ENCODE peak calls at places on chromosome X, in seven cellular contexts. R is right lobe of liver; L is lower lobe of right lung; A is fibroblast of lung; X is CD8-positive, alpha-beta T cell; D is H9; E is hepatocyte. H is an unnamed sample.

GRCh38 chrX:113300580-113300979 is 459.9 kb upstream of the AMOT start:
- DNase-seq in R (no peak), L (no peak), A (no peak), X (no peak), D (no peak), E (no peak), H (no peak)

GRCh38 chrX:9842541-9842940 is 56.3 kb downstream of the SHROOM2 start:
- DNase-seq in R (no peak), L (no peak), A (no peak), X (no peak), D (peak), E (peak), H (no peak)

GRCh38 chrX:9807355-9808182 is 21.3 kb downstream of the SHROOM2 start:
- DNase-seq in R (peak), L (no peak), A (no peak), X (no peak), D (no peak), E (no peak), H (no peak)

GRCh38 chrX:22378296-22378695 is 105.6 kb downstream of the CBLL2 start:
- DNase-seq in R (no peak), L (no peak), A (peak), X (no peak), D (no peak), E (no peak), H (no peak)

GRCh38 chrX:12805333-12805732 is 14.1 kb downstream of the PRPS2 start:
- DNase-seq in R (no peak), L (no peak), A (no peak), X (no peak), D (no peak), E (no peak), H (no peak)

GRCh38 chrX:110745288-110745687 is 50.3 kb downstream of the CHRDL1 start:
- DNase-seq in R (no peak), L (no peak), A (no peak), X (no peak), D (no peak), E (no peak), H (no peak)

GRCh38 chrX:110286126-110286525 is 31.8 kb downstream of the AMMECR1 start:
- DNase-seq in R (no peak), L (no peak), A (peak), X (no peak), D (no peak), E (peak), H (no peak)

GRCh38 chrX:50881028-50881427 is 29.5 kb upstream of the BMP15 start:
- DNase-seq in R (no peak), L (no peak), A (no peak), X (no peak), D (no peak), E (peak), H (no peak)

GRCh38 chrX:136767104-136767941 is 13.4 kb downstream of the ARHGEF6 start:
- DNase-seq in R (peak), L (peak), A (peak), X (peak), D (peak), E (peak), H (no peak)

GRCh38 chrX:48487362-48487785 is 11.4 kb downstream of the FTSJ1 start:
- DNase-seq in R (no peak), L (no peak), A (peak), X (no peak), D (no peak), E (no peak), H (no peak)

GRCh38 chrX:105715746-105716145 is 106.6 kb upstream of the NRK start:
- DNase-seq in R (no peak), L (no peak), A (no peak), X (no peak), D (no peak), E (no peak), H (no peak)

GRCh38 chrX:109270580-109271484 is 211.1 kb downstream of the GUCY2F start:
- DNase-seq in R (no peak), L (peak), A (peak), X (no peak), D (no peak), E (no peak), H (no peak)

GRCh38 chrX:20664774-20665173 is 398.1 kb upstream of the RPS6KA3 start:
- DNase-seq in R (no peak), L (no peak), A (no peak), X (no peak), D (peak), E (no peak), H (no peak)

GRCh38 chrX:150348365-150348764 is 14.8 kb upstream of the MAMLD1 start:
- DNase-seq in R (no peak), L (no peak), A (peak), X (no peak), D (peak), E (peak), H (no peak)

GRCh38 chrX:65821721-65822496 is 154.5 kb downstream of the MSN start:
- DNase-seq in R (peak), L (peak), A (no peak), X (peak), D (no peak), E (no peak), H (no peak)

GRCh38 chrX:152520653-152521052 is 69.5 kb upstream of the GABRA3 start:
- DNase-seq in R (no peak), L (no peak), A (no peak), X (no peak), D (no peak), E (no peak), H (no peak)

GRCh38 chrX:107207089-107207488 is 678 bp downstream of the DNAAF6 start:
- DNase-seq in R (no peak), L (no peak), A (no peak), X (no peak), D (no peak), E (no peak), H (no peak)

GRCh38 chrX:107678957-107679740 is 50.8 kb downstream of the PRPS1 start:
- DNase-seq in R (no peak), L (peak), A (peak), X (peak), D (peak), E (peak), H (peak)

GRCh38 chrX:51421972-51422371 is 74.4 kb downstream of the NUDT11 start:
- DNase-seq in R (no peak), L (no peak), A (no peak), X (no peak), D (no peak), E (no peak), H (no peak)

GRCh38 chrX:49191033-49191871 is 5.1 kb upstream of the PRICKLE3 start:
- DNase-seq in R (peak), L (peak), A (peak), X (peak), D (peak), E (peak), H (peak)

GRCh38 chrX:111244238-111244750 is 26.0 kb downstream of the CAPN6 start:
- DNase-seq in R (no peak), L (no peak), A (peak), X (no peak), D (no peak), E (peak), H (no peak)

GRCh38 chrX:74104356-74105065 is 199.5 kb upstream of the ZCCHC13 start:
- DNase-seq in R (no peak), L (no peak), A (peak), X (no peak), D (no peak), E (no peak), H (no peak)

GRCh38 chrX:11386001-11386523 is 92.8 kb downstream of the AMELX start:
- DNase-seq in R (no peak), L (no peak), A (peak), X (no peak), D (no peak), E (peak), H (peak)

GRCh38 chrX:121103381-121103780 is 56.0 kb downstream of the GLUD2 start:
- DNase-seq in R (no peak), L (no peak), A (peak), X (no peak), D (no peak), E (no peak), H (no peak)

GRCh38 chrX:28659269-28659668 is 72.0 kb downstream of the IL1RAPL1 start:
- DNase-seq in R (no peak), L (no peak), A (no peak), X (no peak), D (peak), E (no peak), H (no peak)

GRCh38 chrX:39903343-39903742 is 194.4 kb downstream of the BCOR start:
- DNase-seq in R (no peak), L (no peak), A (peak), X (no peak), D (no peak), E (no peak), H (no peak)

GRCh38 chrX:39905475-39905889 is 192.3 kb downstream of the BCOR start:
- DNase-seq in R (peak), L (no peak), A (peak), X (no peak), D (no peak), E (peak), H (no peak)

GRCh38 chrX:39905946-39906345 is 191.8 kb downstream of the BCOR start:
- DNase-seq in R (no peak), L (no peak), A (no peak), X (no peak), D (no peak), E (no peak), H (no peak)

GRCh38 chrX:39904816-39905474 is 192.8 kb downstream of the BCOR start:
- DNase-seq in R (no peak), L (no peak), A (peak), X (no peak), D (no peak), E (no peak), H (no peak)

GRCh38 chrX:39903937-39904336 is 193.8 kb downstream of the BCOR start:
- DNase-seq in R (no peak), L (no peak), A (peak), X (no peak), D (no peak), E (no peak), H (no peak)
- H3K27ac ChIP-seq in R (no peak), L (no peak), A (no peak), X (no peak), D (no peak), E (no peak), H (no peak)

DNA sequence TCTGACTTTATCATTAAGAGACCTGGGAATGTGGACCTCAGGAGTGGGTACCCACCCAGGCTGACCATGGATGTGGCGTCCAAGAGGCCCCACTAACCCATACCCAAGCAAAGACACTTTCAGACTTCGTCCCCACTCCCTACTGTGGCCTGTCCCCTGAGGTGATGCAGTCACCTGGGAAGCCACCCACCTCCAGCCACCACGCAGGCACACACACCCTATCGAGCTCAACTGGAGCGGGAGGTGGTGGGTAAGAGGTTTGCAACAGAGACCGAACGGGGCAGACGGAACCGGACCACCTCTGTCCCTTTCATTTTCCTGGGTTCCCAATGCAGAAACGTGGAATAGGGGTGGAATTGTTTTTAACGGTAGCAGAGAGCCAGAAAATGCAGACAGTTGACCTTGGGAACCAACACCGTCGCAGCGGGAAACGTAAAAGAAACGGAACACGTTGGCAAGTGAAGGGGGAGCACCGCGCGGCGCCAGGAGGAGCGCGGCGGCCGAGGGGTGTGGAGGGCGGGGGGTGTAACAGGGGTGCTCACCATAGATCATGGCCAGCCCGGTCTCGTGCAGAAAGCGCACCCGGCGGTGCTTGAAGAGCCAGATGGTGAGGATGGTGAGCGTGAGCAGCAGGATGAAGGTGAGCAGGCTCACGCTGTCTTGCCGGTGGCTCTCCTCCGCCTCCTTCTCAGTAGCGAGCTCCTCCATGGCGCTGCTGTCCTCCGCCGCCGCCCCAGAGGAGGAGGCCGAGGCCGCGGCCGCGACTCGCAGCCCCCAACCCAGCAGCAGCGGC is 559 bp downstream of the SLC9A7 start:
- DNase-seq in R (peak), L (no peak), A (peak), X (no peak), D (peak), E (peak), H (no peak)
- H3K27ac ChIP-seq in R (no peak), L (no peak), A (peak), X (no peak), D (no peak), E (no peak), H (no peak)

GRCh38 chrX:53288173-53288572 is 6.8 kb upstream of the IQSEC2 start:
- DNase-seq in R (no peak), L (peak), A (peak), X (no peak), D (peak), E (no peak), H (no peak)

GRCh38 chrX:53285591-53285990 is 4.2 kb upstream of the IQSEC2 start:
- DNase-seq in R (no peak), L (no peak), A (no peak), X (no peak), D (no peak), E (no peak), H (peak)

GRCh38 chrX:53290441-53291041 is 9.2 kb upstream of the IQSEC2 start:
- DNase-seq in R (no peak), L (no peak), A (no peak), X (no peak), D (no peak), E (no peak), H (no peak)

GRCh38 chrX:53284684-53285447 is 3.5 kb upstream of the IQSEC2 start:
- DNase-seq in R (peak), L (peak), A (no peak), X (peak), D (peak), E (peak), H (peak)

DNA sequence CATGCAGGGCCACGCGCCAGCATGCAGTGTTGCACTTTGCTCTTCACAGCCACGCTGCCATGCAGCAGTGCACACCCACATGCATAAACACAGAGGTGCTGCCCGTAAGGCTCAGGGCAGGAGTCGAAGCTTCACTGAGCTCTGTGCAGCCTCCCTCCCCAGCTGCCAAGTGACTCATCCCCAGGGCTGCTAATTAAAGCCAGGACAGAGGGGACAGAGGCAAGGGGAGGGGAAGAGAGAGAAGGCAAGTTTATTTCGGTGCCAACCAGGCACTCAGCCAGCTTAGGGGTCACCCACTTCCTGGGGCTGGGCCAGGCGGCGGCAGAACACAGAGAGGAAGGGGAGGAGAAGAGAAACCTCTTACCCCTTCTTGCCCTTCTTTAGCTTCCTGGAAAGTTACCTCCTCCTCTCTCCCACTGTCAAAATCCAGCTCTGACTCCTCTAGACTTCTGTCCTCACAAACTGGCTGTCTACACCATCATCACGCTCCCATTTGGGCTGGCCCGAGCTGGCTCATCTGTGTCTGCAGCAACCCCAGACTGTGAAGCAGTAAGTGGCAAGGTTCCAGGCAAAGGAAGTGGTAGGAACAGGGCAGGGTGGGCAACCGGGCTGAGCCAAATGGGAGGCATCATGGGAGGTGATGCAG is 6.2 kb upstream of the IQSEC2 start:
- DNase-seq in R (peak), L (peak), A (peak), X (peak), D (no peak), E (peak), H (peak)
- H3K27ac ChIP-seq in R (no peak), L (peak), A (peak), X (peak), D (no peak), E (peak), H (peak)

GRCh38 chrX:5051831-5052491 is 1176.7 kb downstream of the NLGN4X start:
- DNase-seq in R (peak), L (peak), A (peak), X (no peak), D (no peak), E (peak), H (peak)
- H3K27ac ChIP-seq in R (no peak), L (no peak), A (no peak), X (no peak), D (no peak), E (peak), H (peak)

GRCh38 chrX:154091678-154092077 is 5.8 kb downstream of the MECP2 start:
- DNase-seq in R (no peak), L (peak), A (no peak), X (peak), D (no peak), E (peak), H (no peak)
- H3K27ac ChIP-seq in R (no peak), L (no peak), A (no peak), X (peak), D (no peak), E (peak), H (no peak)

GRCh38 chrX:44935640-44936039 is 62.7 kb downstream of the KDM6A start:
- DNase-seq in R (no peak), L (no peak), A (no peak), X (no peak), D (no peak), E (no peak), H (no peak)

GRCh38 chrX:44935172-44935571 is 62.2 kb downstream of the KDM6A start:
- DNase-seq in R (no peak), L (no peak), A (no peak), X (no peak), D (no peak), E (no peak), H (no peak)

GRCh38 chrX:44937606-44938005 is 64.6 kb downstream of the KDM6A start:
- DNase-seq in R (no peak), L (no peak), A (no peak), X (no peak), D (no peak), E (no peak), H (no peak)

GRCh38 chrX:44943007-44943406 is 70.0 kb downstream of the KDM6A start:
- DNase-seq in R (no peak), L (no peak), A (no peak), X (no peak), D (no peak), E (no peak), H (no peak)

DNA sequence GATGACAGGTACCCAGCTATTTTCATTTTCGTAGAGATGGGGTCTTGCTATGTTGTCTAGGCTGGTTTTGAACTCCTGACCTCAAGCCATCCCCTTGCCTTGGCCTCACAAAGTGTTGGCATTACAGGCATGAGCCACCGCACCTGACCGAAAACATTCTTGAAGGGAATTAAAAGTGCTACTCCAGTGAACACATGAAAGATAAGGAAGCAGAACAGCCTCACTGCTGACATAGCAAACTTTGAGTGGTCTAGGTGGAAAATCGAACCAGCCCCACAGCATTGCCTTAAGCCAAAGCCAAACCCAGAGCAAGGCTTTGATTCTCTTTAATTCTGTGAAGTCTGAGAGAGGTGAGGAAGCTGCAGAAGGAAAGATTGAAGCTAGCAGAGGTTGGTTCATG is 65.1 kb downstream of the KDM6A start:
- DNase-seq in R (no peak), L (no peak), A (no peak), X (no peak), D (no peak), E (no peak), H (no peak)
- H3K27ac ChIP-seq in R (no peak), L (no peak), A (no peak), X (no peak), D (no peak), E (peak), H (no peak)

H was measured in ascending aorta.